ENCODE peak calls at places on chromosome 13, in nine cellular contexts. X is T-cell, B is anterior cingulate cortex, I is MM.1S, G is epithelial cell of proximal tubule, W is glutamatergic neuron, A is left kidney, Z is lower leg skin, Y is neural progenitor cell. U is an unnamed sample.
A peak's percentile ranks its signal among the peaks of the same experiment; 100 is the strongest.

GRCh38 chr13:23652909-23653726 is 82.9 kb downstream of the TNFRSF19 start:
- DNase-seq in X (no peak), B (no peak), I (no peak), G (no peak), W (no peak), A (no peak), Z (no peak), Y (no peak), U (no peak)

GRCh38 chr13:80239571-80240255 is 101.2 kb downstream of the SPRY2 start:
- DNase-seq in X (no peak), B (no peak), I (no peak), G (no peak), W (no peak), A (peak; percentile 16), Z (no peak), Y (no peak), U (no peak)

GRCh38 chr13:68099616-68100015 is 869.5 kb upstream of the PCDH9 start:
- DNase-seq in X (no peak), B (no peak), I (no peak), G (peak; percentile 59), W (no peak), A (no peak), Z (no peak), Y (no peak), U (no peak)

GRCh38 chr13:85806553-85807175 is 7.4 kb upstream of the SLITRK6 start:
- DNase-seq in X (no peak), B (no peak), I (peak; percentile 49), G (peak; percentile 9), W (no peak), A (peak; percentile 64), Z (no peak), Y (peak; percentile 62), U (no peak)

GRCh38 chr13:110062077-110062776 is 244.7 kb downstream of the COL4A1 start:
- DNase-seq in X (no peak), B (no peak), I (no peak), G (peak; percentile 40), W (no peak), A (no peak), Z (no peak), Y (no peak), U (no peak)

GRCh38 chr13:31951215-31951678 is 80.3 kb upstream of the FRY start:
- DNase-seq in X (no peak), B (no peak), I (peak; percentile 53), G (no peak), W (peak; percentile 18), A (no peak), Z (no peak), Y (no peak), U (no peak)

GRCh38 chr13:45055198-45055901 is 65.0 kb upstream of the GTF2F2 start:
- DNase-seq in X (no peak), B (no peak), I (no peak), G (peak; percentile 79), W (no peak), A (no peak), Z (no peak), Y (no peak), U (no peak)

GRCh38 chr13:43686557-43686956 is 100.2 kb downstream of the ENOX1 start:
- DNase-seq in X (no peak), B (no peak), I (no peak), G (peak; percentile 88), W (peak; percentile 45), A (peak; percentile 24), Z (no peak), Y (no peak), U (no peak)

GRCh38 chr13:75353786-75354193 is 128.2 kb downstream of the TBC1D4 start:
- DNase-seq in X (no peak), B (no peak), I (peak; percentile 90), G (no peak), W (no peak), A (no peak), Z (no peak), Y (no peak), U (no peak)

GRCh38 chr13:48496271-48496670 is 36.6 kb downstream of the RCBTB2 start:
- DNase-seq in X (no peak), B (no peak), I (no peak), G (no peak), W (no peak), A (peak; percentile 3), Z (no peak), Y (no peak), U (no peak)

GRCh38 chr13:66656050-66656449 is 574.1 kb downstream of the PCDH9 start:
- DNase-seq in X (no peak), B (no peak), I (no peak), G (no peak), W (no peak), A (no peak), Z (no peak), Y (peak; percentile 44), U (no peak)

GRCh38 chr13:112120031-112120373 is 53.1 kb downstream of the SOX1 start:
- DNase-seq in X (no peak), B (no peak), I (no peak), G (no peak), W (no peak), A (no peak), Z (no peak), Y (no peak), U (no peak)

GRCh38 chr13:23547000-23547590 is 23.1 kb upstream of the TNFRSF19 start:
- DNase-seq in X (no peak), B (no peak), I (no peak), G (no peak), W (peak; percentile 52), A (peak; percentile 71), Z (no peak), Y (peak; percentile 40), U (peak; percentile 74)

GRCh38 chr13:107144432-107144831 is 576.5 kb upstream of the ARGLU1 start:
- DNase-seq in X (no peak), B (no peak), I (no peak), G (no peak), W (no peak), A (peak; percentile 19), Z (no peak), Y (no peak), U (no peak)

GRCh38 chr13:54492995-54493394 is 1464.4 kb downstream of the OLFM4 start:
- DNase-seq in X (no peak), B (no peak), I (no peak), G (no peak), W (no peak), A (no peak), Z (no peak), Y (no peak), U (no peak)

GRCh38 chr13:40348096-40348679 is 318.3 kb downstream of the FOXO1 start:
- DNase-seq in X (no peak), B (no peak), I (no peak), G (no peak), W (no peak), A (no peak), Z (no peak), Y (no peak), U (no peak)

GRCh38 chr13:76647550-76647949 is 238.7 kb downstream of the KCTD12 start:
- DNase-seq in X (no peak), B (no peak), I (no peak), G (no peak), W (no peak), A (no peak), Z (no peak), Y (no peak), U (no peak)

GRCh38 chr13:95288899-95289500 is 12.3 kb downstream of the ABCC4 start:
- DNase-seq in X (no peak), B (no peak), I (no peak), G (no peak), W (no peak), A (peak; percentile 36), Z (no peak), Y (no peak), U (no peak)

GRCh38 chr13:99124695-99125334 is 75.8 kb upstream of the UBAC2 start:
- DNase-seq in X (no peak), B (no peak), I (no peak), G (no peak), W (no peak), A (no peak), Z (no peak), Y (no peak), U (no peak)

GRCh38 chr13:113403255-113404104 is 39.5 kb upstream of the GRTP1 start:
- DNase-seq in X (no peak), B (no peak), I (no peak), G (no peak), W (no peak), A (no peak), Z (peak; percentile 85), Y (no peak), U (peak; percentile 44)

U was measured in H7.